ENCODE peak calls at places on chromosomes 5 and 9, in ten cellular contexts. V, C, X, A, J, B, O, S, L and P are unnamed samples.

GRCh38 chr9:738209-738915 is 103.1 kb upstream of the DMRT1 start:
- DNase-seq in O (no peak), L (no peak), X (no peak), V (peak), A (peak), C (no peak), S (peak), B (no peak), J (no peak), P (peak)

GRCh38 chr5:175840050-175840841 is 31.1 kb upstream of the CPLX2 start:
- DNase-seq in V (no peak), L (no peak), B (no peak), J (no peak), O (no peak), C (no peak), A (no peak), S (no peak), X (no peak), P (no peak)

GRCh38 chr5:66171349-66172344 is 27.5 kb downstream of the SREK1 start:
- DNase-seq in L (peak), S (no peak), O (peak), B (peak), C (peak), V (peak), A (no peak), X (no peak), J (peak), P (no peak)

GRCh38 chr9:100287186-100287585 is 65.6 kb downstream of the TEX10 start:
- DNase-seq in X (no peak), C (no peak), S (no peak), A (no peak), O (no peak), J (no peak), V (no peak), L (no peak), B (no peak), P (no peak)

GRCh38 chr9:114626415-114627029 is 15.4 kb downstream of the TMEM268 start:
- DNase-seq in O (no peak), S (no peak), A (no peak), L (no peak), J (no peak), V (no peak), C (no peak), B (no peak), X (no peak), P (no peak)

GRCh38 chr5:54637654-54638053 is 120.1 kb downstream of the SNX18 start:
- DNase-seq in B (no peak), V (no peak), J (no peak), L (no peak), S (no peak), C (no peak), A (no peak), X (peak), O (peak), P (peak)

GRCh38 chr5:174998131-174998730 is 273.8 kb downstream of the MSX2 start:
- DNase-seq in B (no peak), C (peak), S (no peak), J (no peak), O (no peak), X (no peak), A (no peak), L (no peak), V (no peak), P (no peak)

GRCh38 chr9:120326076-120326693 is 253.8 kb downstream of the CDK5RAP2 start:
- DNase-seq in V (no peak), L (no peak), O (no peak), S (no peak), C (no peak), B (no peak), J (no peak), X (no peak), A (no peak), P (no peak)

GRCh38 chr5:144369001-144369400 is 198.3 kb downstream of the KCTD16 start:
- DNase-seq in V (no peak), O (no peak), S (no peak), J (no peak), X (no peak), A (no peak), C (no peak), L (no peak), B (no peak), P (no peak)

GRCh38 chr9:125513634-125514413 is 193.2 kb downstream of the MAPKAP1 start:
- DNase-seq in J (no peak), B (no peak), V (peak), A (no peak), S (no peak), X (no peak), C (peak), L (no peak), O (no peak), P (no peak)